ENCODE peak calls at places on chromosomes 2 and 18, in eight cellular contexts. One of them, this sample, is unnamed.

GRCh38 chr18:76451475-76452331 is 43.3 kb downstream of the ZNF516 start:
- DNase-seq in fibroblast of the aortic adventitia: no peak
- DNase-seq in mucosa of descending colon: no peak
- DNase-seq in AG10803: no peak
- DNase-seq in HFFc6: no peak
- DNase-seq in A549: no peak
- DNase-seq in neural crest cell: peak
- DNase-seq in GM12865: no peak
- DNase-seq in this sample: no peak

GRCh38 chr2:200469708-200470600 is 39.9 kb downstream of the KCTD18 start:
- DNase-seq in fibroblast of the aortic adventitia: no peak
- DNase-seq in mucosa of descending colon: no peak
- DNase-seq in AG10803: no peak
- DNase-seq in HFFc6: peak
- DNase-seq in A549: no peak
- DNase-seq in neural crest cell: no peak
- DNase-seq in GM12865: no peak
- DNase-seq in this sample: no peak

GRCh38 chr18:3458952-3459853 is 9.2 kb downstream of the TGIF1 start:
- DNase-seq in fibroblast of the aortic adventitia: peak
- DNase-seq in mucosa of descending colon: no peak
- DNase-seq in AG10803: peak
- DNase-seq in HFFc6: peak
- DNase-seq in A549: no peak
- DNase-seq in neural crest cell: no peak
- DNase-seq in GM12865: peak
- DNase-seq in this sample: no peak

GRCh38 chr2:107808986-107809385 is 17.7 kb upstream of the RGPD4 start:
- DNase-seq in fibroblast of the aortic adventitia: no peak
- DNase-seq in mucosa of descending colon: no peak
- DNase-seq in AG10803: no peak
- DNase-seq in HFFc6: no peak
- DNase-seq in A549: no peak
- DNase-seq in neural crest cell: no peak
- DNase-seq in GM12865: no peak
- DNase-seq in this sample: no peak

GRCh38 chr2:9763356-9764152 is 79.7 kb upstream of the TAF1B start:
- DNase-seq in fibroblast of the aortic adventitia: no peak
- DNase-seq in mucosa of descending colon: no peak
- DNase-seq in AG10803: peak
- DNase-seq in HFFc6: no peak
- DNase-seq in A549: no peak
- DNase-seq in neural crest cell: no peak
- DNase-seq in GM12865: no peak
- DNase-seq in this sample: no peak

GRCh38 chr2:197107291-197108269 is 181.1 kb upstream of the PGAP1 start:
- DNase-seq in fibroblast of the aortic adventitia: peak
- DNase-seq in mucosa of descending colon: no peak
- DNase-seq in AG10803: peak
- DNase-seq in HFFc6: peak
- DNase-seq in A549: no peak
- DNase-seq in neural crest cell: no peak
- DNase-seq in GM12865: no peak
- DNase-seq in this sample: no peak

GRCh38 chr2:49837894-49838293 is 683.6 kb upstream of the FSHR start:
- DNase-seq in fibroblast of the aortic adventitia: no peak
- DNase-seq in mucosa of descending colon: no peak
- DNase-seq in AG10803: no peak
- DNase-seq in HFFc6: no peak
- DNase-seq in A549: no peak
- DNase-seq in neural crest cell: no peak
- DNase-seq in GM12865: no peak
- DNase-seq in this sample: no peak

GRCh38 chr18:9017900-9018217 is 84.6 kb upstream of the NDUFV2 start:
- DNase-seq in fibroblast of the aortic adventitia: no peak
- DNase-seq in mucosa of descending colon: no peak
- DNase-seq in AG10803: peak
- DNase-seq in HFFc6: peak
- DNase-seq in A549: no peak
- DNase-seq in neural crest cell: no peak
- DNase-seq in GM12865: no peak
- DNase-seq in this sample: no peak

GRCh38 chr2:169362346-169363026 is at the start of gene LRP2:
- DNase-seq in fibroblast of the aortic adventitia: no peak
- DNase-seq in mucosa of descending colon: peak
- DNase-seq in AG10803: no peak
- DNase-seq in HFFc6: no peak
- DNase-seq in A549: no peak
- DNase-seq in neural crest cell: peak
- DNase-seq in GM12865: peak
- DNase-seq in this sample: peak

GRCh38 chr2:169361706-169362345 is 508 bp downstream of the LRP2 start:
- DNase-seq in fibroblast of the aortic adventitia: peak
- DNase-seq in mucosa of descending colon: peak
- DNase-seq in AG10803: no peak
- DNase-seq in HFFc6: no peak
- DNase-seq in A549: peak
- DNase-seq in neural crest cell: peak
- DNase-seq in GM12865: peak
- DNase-seq in this sample: peak

GRCh38 chr2:169354244-169354643 is 8.1 kb downstream of the LRP2 start:
- DNase-seq in fibroblast of the aortic adventitia: no peak
- DNase-seq in mucosa of descending colon: no peak
- DNase-seq in AG10803: no peak
- DNase-seq in HFFc6: no peak
- DNase-seq in A549: no peak
- DNase-seq in neural crest cell: peak
- DNase-seq in GM12865: no peak
- DNase-seq in this sample: no peak

GRCh38 chr2:169360984-169361705 is 1.2 kb downstream of the LRP2 start:
- DNase-seq in fibroblast of the aortic adventitia: no peak
- DNase-seq in mucosa of descending colon: no peak
- DNase-seq in AG10803: no peak
- DNase-seq in HFFc6: no peak
- DNase-seq in A549: no peak
- DNase-seq in neural crest cell: peak
- DNase-seq in GM12865: no peak
- DNase-seq in this sample: peak

GRCh38 chr2:169358016-169358415 is 4.3 kb downstream of the LRP2 start:
- DNase-seq in fibroblast of the aortic adventitia: no peak
- DNase-seq in mucosa of descending colon: no peak
- DNase-seq in AG10803: no peak
- DNase-seq in HFFc6: no peak
- DNase-seq in A549: no peak
- DNase-seq in neural crest cell: no peak
- DNase-seq in GM12865: no peak
- DNase-seq in this sample: no peak
- TF ChIP-seq CTCF in fibroblast of the aortic adventitia: no peak
- TF ChIP-seq CTCF in mucosa of descending colon: no peak
- TF ChIP-seq CTCF in AG10803: no peak
- TF ChIP-seq CTCF in HFFc6: no peak
- TF ChIP-seq CTCF in A549: no peak
- TF ChIP-seq CTCF in neural crest cell: no peak
- TF ChIP-seq CTCF in GM12865: no peak
- TF ChIP-seq CTCF in this sample: no peak

DNA sequence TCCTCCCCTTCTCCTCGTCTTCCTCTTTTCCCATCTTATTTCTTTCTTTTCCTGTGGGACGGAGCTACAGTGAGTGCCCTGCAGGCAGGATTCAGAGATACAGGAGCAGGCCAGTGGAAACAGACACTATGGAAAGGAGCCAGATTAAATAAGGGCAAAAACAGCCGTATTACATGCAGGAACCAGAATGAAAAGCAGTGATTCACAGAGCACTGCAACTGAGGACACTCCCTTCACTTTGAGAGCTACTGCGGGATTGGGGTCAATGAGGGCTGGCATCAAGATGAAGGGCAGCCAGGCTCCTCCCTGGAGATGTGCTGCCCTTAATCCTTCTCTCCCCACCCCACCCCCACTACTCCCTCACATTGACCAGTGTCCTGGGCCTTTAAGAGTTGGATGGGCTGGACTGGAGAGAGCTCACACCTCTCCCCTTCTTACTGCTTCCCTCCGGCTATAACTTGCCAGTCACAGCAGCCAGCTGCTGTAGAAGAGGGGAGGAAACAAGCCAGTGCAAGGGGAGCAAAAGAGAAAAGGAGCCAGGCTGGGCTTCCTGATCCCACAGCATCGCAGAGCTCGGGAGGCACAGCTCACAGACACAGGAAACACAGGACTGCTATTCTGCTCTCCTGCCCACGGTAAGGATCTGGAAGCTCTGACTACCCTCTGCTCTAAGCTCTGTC is at the start of gene PLCD4:
- DNase-seq in fibroblast of the aortic adventitia: peak
- DNase-seq in mucosa of descending colon: no peak
- DNase-seq in AG10803: peak
- DNase-seq in HFFc6: peak
- DNase-seq in A549: no peak
- DNase-seq in neural crest cell: peak
- DNase-seq in GM12865: no peak
- DNase-seq in this sample: no peak
- TF ChIP-seq CTCF in fibroblast of the aortic adventitia: peak
- TF ChIP-seq CTCF in mucosa of descending colon: no peak
- TF ChIP-seq CTCF in AG10803: peak
- TF ChIP-seq CTCF in HFFc6: no peak
- TF ChIP-seq CTCF in A549: no peak
- TF ChIP-seq CTCF in neural crest cell: no peak
- TF ChIP-seq CTCF in GM12865: no peak
- TF ChIP-seq CTCF in this sample: no peak

GRCh38 chr18:52426041-52426440 is 86.0 kb downstream of the DCC start:
- DNase-seq in fibroblast of the aortic adventitia: no peak
- DNase-seq in mucosa of descending colon: no peak
- DNase-seq in AG10803: no peak
- DNase-seq in HFFc6: no peak
- DNase-seq in A549: no peak
- DNase-seq in neural crest cell: no peak
- DNase-seq in GM12865: no peak
- DNase-seq in this sample: no peak

GRCh38 chr18:52426462-52426861 is 86.5 kb downstream of the DCC start:
- DNase-seq in fibroblast of the aortic adventitia: no peak
- DNase-seq in mucosa of descending colon: no peak
- DNase-seq in AG10803: no peak
- DNase-seq in HFFc6: no peak
- DNase-seq in A549: no peak
- DNase-seq in neural crest cell: no peak
- DNase-seq in GM12865: no peak
- DNase-seq in this sample: no peak

GRCh38 chr18:52427521-52428175 is 87.7 kb downstream of the DCC start:
- DNase-seq in fibroblast of the aortic adventitia: no peak
- DNase-seq in mucosa of descending colon: no peak
- DNase-seq in AG10803: no peak
- DNase-seq in HFFc6: no peak
- DNase-seq in A549: no peak
- DNase-seq in neural crest cell: no peak
- DNase-seq in GM12865: no peak
- DNase-seq in this sample: no peak

GRCh38 chr18:52422985-52423601 is 83.1 kb downstream of the DCC start:
- DNase-seq in fibroblast of the aortic adventitia: no peak
- DNase-seq in mucosa of descending colon: no peak
- DNase-seq in AG10803: no peak
- DNase-seq in HFFc6: no peak
- DNase-seq in A549: no peak
- DNase-seq in neural crest cell: no peak
- DNase-seq in GM12865: peak
- DNase-seq in this sample: no peak
- TF ChIP-seq CTCF in fibroblast of the aortic adventitia: no peak
- TF ChIP-seq CTCF in mucosa of descending colon: no peak
- TF ChIP-seq CTCF in AG10803: no peak
- TF ChIP-seq CTCF in HFFc6: no peak
- TF ChIP-seq CTCF in A549: peak
- TF ChIP-seq CTCF in neural crest cell: peak
- TF ChIP-seq CTCF in GM12865: no peak
- TF ChIP-seq CTCF in this sample: peak

GRCh38 chr2:54574860-54575247 is 118.7 kb downstream of the SPTBN1 start:
- DNase-seq in fibroblast of the aortic adventitia: no peak
- DNase-seq in mucosa of descending colon: no peak
- DNase-seq in AG10803: no peak
- DNase-seq in HFFc6: no peak
- DNase-seq in A549: no peak
- DNase-seq in neural crest cell: no peak
- DNase-seq in GM12865: no peak
- DNase-seq in this sample: no peak
- TF ChIP-seq CTCF in fibroblast of the aortic adventitia: no peak
- TF ChIP-seq CTCF in mucosa of descending colon: no peak
- TF ChIP-seq CTCF in AG10803: no peak
- TF ChIP-seq CTCF in HFFc6: no peak
- TF ChIP-seq CTCF in A549: no peak
- TF ChIP-seq CTCF in neural crest cell: no peak
- TF ChIP-seq CTCF in GM12865: no peak
- TF ChIP-seq CTCF in this sample: no peak

DNA sequence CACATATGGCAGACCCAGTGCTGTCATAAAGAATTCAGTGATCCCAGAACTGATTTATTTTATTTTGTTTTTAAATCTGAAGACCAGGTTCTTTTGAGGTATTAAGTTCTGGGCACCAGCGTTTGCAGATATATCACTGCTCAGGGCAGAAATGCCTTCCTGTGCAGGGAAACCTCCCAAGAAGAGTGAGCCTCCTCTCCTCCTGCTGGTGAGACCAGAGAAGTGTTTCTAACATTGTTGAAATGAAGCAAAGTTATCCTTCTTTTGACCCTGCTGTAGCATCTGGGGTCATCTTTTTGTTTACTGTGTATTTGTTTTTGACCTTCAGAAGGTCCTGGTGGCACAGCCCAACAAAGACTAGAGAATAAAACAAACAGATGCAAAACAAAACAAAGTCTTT is 94.0 kb downstream of the AQP4 start:
- DNase-seq in fibroblast of the aortic adventitia: no peak
- DNase-seq in mucosa of descending colon: no peak
- DNase-seq in AG10803: no peak
- DNase-seq in HFFc6: no peak
- DNase-seq in A549: no peak
- DNase-seq in neural crest cell: no peak
- DNase-seq in GM12865: peak
- DNase-seq in this sample: no peak
- TF ChIP-seq CTCF in fibroblast of the aortic adventitia: peak
- TF ChIP-seq CTCF in mucosa of descending colon: no peak
- TF ChIP-seq CTCF in AG10803: peak
- TF ChIP-seq CTCF in HFFc6: no peak
- TF ChIP-seq CTCF in A549: peak
- TF ChIP-seq CTCF in neural crest cell: peak
- TF ChIP-seq CTCF in GM12865: peak
- TF ChIP-seq CTCF in this sample: peak